ENCODE peak calls at places on chromosomes 16 and 17, in ten cellular contexts. One of them, this sample, is unnamed.

GRCh38 chr17:3904486-3904885 is 11.6 kb upstream of the CAMKK1 start:
- DNase-seq in A549: no peak
- DNase-seq in HCT116: no peak
- DNase-seq in gastrocnemius medialis: no peak
- DNase-seq in stomach: no peak
- DNase-seq in transverse colon: no peak
- DNase-seq in tibial nerve: no peak
- DNase-seq in adrenal gland: no peak
- DNase-seq in uterus: no peak
- DNase-seq in GM12878: no peak
- DNase-seq in this sample: no peak

GRCh38 chr17:1736348-1737281 is 6.1 kb upstream of the SERPINF2 start:
- DNase-seq in A549: peak; percentile 66
- DNase-seq in HCT116: no peak
- DNase-seq in gastrocnemius medialis: peak; percentile 54
- DNase-seq in stomach: peak; percentile 46
- DNase-seq in transverse colon: peak; percentile 52
- DNase-seq in tibial nerve: peak; percentile 49
- DNase-seq in adrenal gland: peak; percentile 87
- DNase-seq in uterus: peak; percentile 87
- DNase-seq in GM12878: no peak
- DNase-seq in this sample: peak; percentile 86

GRCh38 chr16:57264950-57265371 is 19.5 kb downstream of the PLLP start:
- DNase-seq in A549: no peak
- DNase-seq in HCT116: no peak
- DNase-seq in gastrocnemius medialis: no peak
- DNase-seq in stomach: peak; percentile 94
- DNase-seq in transverse colon: peak; percentile 72
- DNase-seq in tibial nerve: no peak
- DNase-seq in adrenal gland: no peak
- DNase-seq in uterus: no peak
- DNase-seq in GM12878: no peak
- DNase-seq in this sample: peak; percentile 69

GRCh38 chr17:62319846-62320245 is 60.5 kb upstream of the EFCAB3 start:
- DNase-seq in A549: no peak
- DNase-seq in HCT116: no peak
- DNase-seq in gastrocnemius medialis: no peak
- DNase-seq in stomach: no peak
- DNase-seq in transverse colon: no peak
- DNase-seq in tibial nerve: no peak
- DNase-seq in adrenal gland: no peak
- DNase-seq in uterus: no peak
- DNase-seq in GM12878: no peak
- DNase-seq in this sample: no peak

GRCh38 chr17:63434951-63435571 is 11.0 kb downstream of the CYB561 start:
- DNase-seq in A549: peak; percentile 62
- DNase-seq in HCT116: peak; percentile 37
- DNase-seq in gastrocnemius medialis: peak; percentile 41
- DNase-seq in stomach: peak; percentile 96
- DNase-seq in transverse colon: peak; percentile 83
- DNase-seq in tibial nerve: no peak
- DNase-seq in adrenal gland: peak; percentile 94
- DNase-seq in uterus: peak; percentile 50
- DNase-seq in GM12878: no peak
- DNase-seq in this sample: no peak

GRCh38 chr16:56368545-56368944 is 56.8 kb downstream of the AMFR start:
- DNase-seq in A549: no peak
- DNase-seq in HCT116: no peak
- DNase-seq in gastrocnemius medialis: no peak
- DNase-seq in stomach: no peak
- DNase-seq in transverse colon: no peak
- DNase-seq in tibial nerve: no peak
- DNase-seq in adrenal gland: no peak
- DNase-seq in uterus: no peak
- DNase-seq in GM12878: no peak
- DNase-seq in this sample: no peak

GRCh38 chr16:4653981-4654380 is 29.4 kb downstream of the MGRN1 start:
- DNase-seq in A549: peak; percentile 54
- DNase-seq in HCT116: no peak
- DNase-seq in gastrocnemius medialis: no peak
- DNase-seq in stomach: peak; percentile 95
- DNase-seq in transverse colon: peak; percentile 77
- DNase-seq in tibial nerve: no peak
- DNase-seq in adrenal gland: peak; percentile 50
- DNase-seq in uterus: no peak
- DNase-seq in GM12878: no peak
- DNase-seq in this sample: no peak

GRCh38 chr16:17359778-17360177 is 111.0 kb downstream of the XYLT1 start:
- DNase-seq in A549: no peak
- DNase-seq in HCT116: no peak
- DNase-seq in gastrocnemius medialis: no peak
- DNase-seq in stomach: no peak
- DNase-seq in transverse colon: no peak
- DNase-seq in tibial nerve: no peak
- DNase-seq in adrenal gland: no peak
- DNase-seq in uterus: no peak
- DNase-seq in GM12878: no peak
- DNase-seq in this sample: peak; percentile 64

GRCh38 chr16:29978081-29978480 is 4.4 kb downstream of the TAOK2 start:
- DNase-seq in A549: no peak
- DNase-seq in HCT116: no peak
- DNase-seq in gastrocnemius medialis: no peak
- DNase-seq in stomach: no peak
- DNase-seq in transverse colon: no peak
- DNase-seq in tibial nerve: no peak
- DNase-seq in adrenal gland: no peak
- DNase-seq in uterus: no peak
- DNase-seq in GM12878: no peak
- DNase-seq in this sample: no peak

GRCh38 chr16:29975811-29976511 is 2.3 kb downstream of the TAOK2 start:
- DNase-seq in A549: no peak
- DNase-seq in HCT116: no peak
- DNase-seq in gastrocnemius medialis: no peak
- DNase-seq in stomach: no peak
- DNase-seq in transverse colon: no peak
- DNase-seq in tibial nerve: no peak
- DNase-seq in adrenal gland: no peak
- DNase-seq in uterus: no peak
- DNase-seq in GM12878: no peak
- DNase-seq in this sample: no peak

GRCh38 chr16:29978564-29979270 is 5.0 kb downstream of the TAOK2 start:
- DNase-seq in A549: no peak
- DNase-seq in HCT116: no peak
- DNase-seq in gastrocnemius medialis: no peak
- DNase-seq in stomach: no peak
- DNase-seq in transverse colon: no peak
- DNase-seq in tibial nerve: no peak
- DNase-seq in adrenal gland: no peak
- DNase-seq in uterus: peak; percentile 1
- DNase-seq in GM12878: no peak
- DNase-seq in this sample: no peak

GRCh38 chr16:29975134-29975538 is 1.5 kb downstream of the TAOK2 start:
- DNase-seq in A549: no peak
- DNase-seq in HCT116: no peak
- DNase-seq in gastrocnemius medialis: no peak
- DNase-seq in stomach: no peak
- DNase-seq in transverse colon: no peak
- DNase-seq in tibial nerve: no peak
- DNase-seq in adrenal gland: no peak
- DNase-seq in uterus: no peak
- DNase-seq in GM12878: no peak
- DNase-seq in this sample: no peak

DNA sequence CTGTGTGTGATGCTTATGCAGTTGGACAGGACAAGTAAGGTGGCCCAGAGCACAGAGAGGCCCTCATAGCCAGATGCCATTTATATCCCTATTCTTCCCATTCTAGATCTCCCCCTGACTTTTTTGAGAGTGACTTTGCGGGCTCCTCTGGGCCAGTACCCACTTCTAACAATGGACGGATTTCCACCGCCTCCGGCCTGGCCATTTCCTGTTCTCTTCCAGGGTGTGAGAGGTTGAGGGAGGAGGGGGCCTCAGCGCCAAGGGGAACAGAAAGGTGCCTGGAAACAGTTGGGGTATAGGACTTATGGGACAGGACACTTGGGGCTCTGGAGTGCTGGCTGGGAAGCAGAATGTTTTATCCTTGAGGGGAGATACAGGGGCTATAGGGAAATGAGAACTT is 3.4 kb downstream of the TAOK2 start:
- DNase-seq in A549: no peak
- DNase-seq in HCT116: no peak
- DNase-seq in gastrocnemius medialis: no peak
- DNase-seq in stomach: no peak
- DNase-seq in transverse colon: no peak
- DNase-seq in tibial nerve: no peak
- DNase-seq in adrenal gland: no peak
- DNase-seq in uterus: no peak
- DNase-seq in GM12878: no peak
- DNase-seq in this sample: no peak
- TF ChIP-seq POLR2A in A549: no peak
- TF ChIP-seq POLR2A in HCT116: no peak
- TF ChIP-seq POLR2A in gastrocnemius medialis: no peak
- TF ChIP-seq POLR2A in stomach: no peak
- TF ChIP-seq POLR2A in transverse colon: no peak
- TF ChIP-seq POLR2A in tibial nerve: no peak
- TF ChIP-seq POLR2A in adrenal gland: no peak
- TF ChIP-seq POLR2A in uterus: no peak
- TF ChIP-seq POLR2A in GM12878: no peak
- TF ChIP-seq POLR2A in this sample: no peak

DNA sequence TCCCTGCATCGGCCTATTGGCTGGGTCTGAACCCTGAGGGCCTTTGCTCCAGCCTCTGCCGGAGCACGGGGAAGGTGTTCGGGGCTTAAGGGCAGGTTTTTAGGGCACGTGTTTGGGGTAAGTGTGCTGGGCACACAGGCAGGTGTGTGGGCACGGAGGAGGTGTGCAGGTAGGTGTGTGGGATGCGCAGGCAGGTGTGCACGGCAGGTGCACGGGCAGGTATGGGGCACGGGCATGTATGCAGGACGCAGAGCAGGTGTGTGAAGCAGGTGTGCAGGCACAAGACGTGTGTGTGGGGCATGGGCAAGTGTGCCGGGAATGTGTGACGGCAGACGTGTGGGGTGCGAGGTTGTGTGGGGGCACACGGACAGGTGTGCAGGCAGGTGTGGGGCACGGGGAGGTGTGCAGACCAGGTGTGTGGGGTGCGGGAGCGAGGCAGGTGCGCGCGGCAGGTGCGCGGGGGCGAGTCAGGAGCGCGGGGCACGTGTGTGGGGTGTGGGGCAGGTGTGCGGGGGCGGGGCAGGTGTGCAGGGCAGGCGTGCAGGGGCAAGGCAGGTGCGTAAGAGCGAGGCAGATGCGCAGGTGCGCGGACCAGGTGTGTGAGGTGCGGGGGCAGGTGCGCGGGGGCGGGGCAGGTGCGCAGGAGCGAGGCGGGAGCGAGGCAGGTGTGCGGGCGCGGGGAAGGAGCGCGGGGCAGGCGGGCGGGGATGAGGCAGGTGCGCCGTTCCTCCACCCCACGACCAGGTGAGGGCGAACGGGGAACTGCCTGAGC is 28.6 kb upstream of the METRNL start:
- DNase-seq in A549: no peak
- DNase-seq in HCT116: no peak
- DNase-seq in gastrocnemius medialis: no peak
- DNase-seq in stomach: no peak
- DNase-seq in transverse colon: peak; percentile 73
- DNase-seq in tibial nerve: no peak
- DNase-seq in adrenal gland: no peak
- DNase-seq in uterus: no peak
- DNase-seq in GM12878: no peak
- DNase-seq in this sample: no peak
- H3K4me1 ChIP-seq in A549: peaks cover 26% of the 10 kb centered on the region
- H3K4me1 ChIP-seq in HCT116: peaks cover 35% of the 10 kb centered on the region
- H3K4me1 ChIP-seq in gastrocnemius medialis: peaks cover 9% of the 10 kb centered on the region
- H3K4me1 ChIP-seq in stomach: peaks cover 40% of the 10 kb centered on the region
- H3K4me1 ChIP-seq in transverse colon: peaks cover 9% of the 10 kb centered on the region
- H3K4me1 ChIP-seq in tibial nerve: peaks cover 9% of the 10 kb centered on the region
- H3K4me1 ChIP-seq in adrenal gland: peaks cover 9% of the 10 kb centered on the region
- H3K4me1 ChIP-seq in uterus: peaks cover 1% of the 10 kb centered on the region
- H3K4me1 ChIP-seq in GM12878: no peaks in the 10 kb centered on the region
- H3K4me1 ChIP-seq in this sample: peaks cover 74% of the 10 kb centered on the region

DNA sequence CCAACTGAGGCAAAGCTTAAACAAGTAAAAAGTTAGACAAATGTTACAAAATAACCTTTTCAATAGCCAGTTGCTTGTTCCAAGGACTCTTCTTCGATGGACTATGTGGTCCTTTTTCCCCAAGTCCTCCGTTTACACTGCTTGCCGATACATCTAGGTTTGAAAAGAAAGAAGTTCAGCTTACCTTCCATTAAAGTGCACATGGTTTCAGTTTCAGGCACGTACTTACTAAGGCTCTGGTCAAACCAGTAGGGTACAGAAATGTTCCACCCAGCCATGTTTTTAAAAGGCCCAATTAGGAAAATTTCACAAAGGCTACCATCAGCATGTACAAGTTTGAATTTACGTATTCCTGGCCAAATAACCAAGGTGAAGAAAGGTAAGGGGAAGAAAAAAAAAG is 2.1 kb downstream of the SRSF2 start:
- DNase-seq in A549: peak; percentile 40
- DNase-seq in HCT116: no peak
- DNase-seq in gastrocnemius medialis: no peak
- DNase-seq in stomach: no peak
- DNase-seq in transverse colon: no peak
- DNase-seq in tibial nerve: no peak
- DNase-seq in adrenal gland: no peak
- DNase-seq in uterus: no peak
- DNase-seq in GM12878: no peak
- DNase-seq in this sample: no peak
- TF ChIP-seq POLR2A in A549: no peak
- TF ChIP-seq POLR2A in HCT116: no peak
- TF ChIP-seq POLR2A in gastrocnemius medialis: no peak
- TF ChIP-seq POLR2A in stomach: no peak
- TF ChIP-seq POLR2A in transverse colon: no peak
- TF ChIP-seq POLR2A in tibial nerve: no peak
- TF ChIP-seq POLR2A in adrenal gland: no peak
- TF ChIP-seq POLR2A in uterus: no peak
- TF ChIP-seq POLR2A in GM12878: peak; percentile 27
- TF ChIP-seq POLR2A in this sample: no peak

GRCh38 chr17:45287526-45288264 is 25.8 kb upstream of the SPATA32 start:
- DNase-seq in A549: no peak
- DNase-seq in HCT116: no peak
- DNase-seq in gastrocnemius medialis: no peak
- DNase-seq in stomach: no peak
- DNase-seq in transverse colon: no peak
- DNase-seq in tibial nerve: no peak
- DNase-seq in adrenal gland: peak; percentile 38
- DNase-seq in uterus: no peak
- DNase-seq in GM12878: no peak
- DNase-seq in this sample: no peak
- H3K4me1 ChIP-seq in A549: peaks cover 59% of the 10 kb centered on the region
- H3K4me1 ChIP-seq in HCT116: peaks cover under 1% of the 10 kb centered on the region
- H3K4me1 ChIP-seq in gastrocnemius medialis: peaks cover 82% of the 10 kb centered on the region
- H3K4me1 ChIP-seq in stomach: peaks cover 60% of the 10 kb centered on the region
- H3K4me1 ChIP-seq in transverse colon: peaks cover 55% of the 10 kb centered on the region
- H3K4me1 ChIP-seq in tibial nerve: peaks cover 15% of the 10 kb centered on the region
- H3K4me1 ChIP-seq in adrenal gland: peaks cover 14% of the 10 kb centered on the region
- H3K4me1 ChIP-seq in uterus: peaks cover 3% of the 10 kb centered on the region
- H3K4me1 ChIP-seq in GM12878: peaks cover 26% of the 10 kb centered on the region
- H3K4me1 ChIP-seq in this sample: peaks cover 32% of the 10 kb centered on the region

GRCh38 chr16:85573696-85574641 is 39.2 kb upstream of the GSE1 start:
- DNase-seq in A549: no peak
- DNase-seq in HCT116: no peak
- DNase-seq in gastrocnemius medialis: no peak
- DNase-seq in stomach: no peak
- DNase-seq in transverse colon: no peak
- DNase-seq in tibial nerve: no peak
- DNase-seq in adrenal gland: peak; percentile 33
- DNase-seq in uterus: peak; percentile 78
- DNase-seq in GM12878: no peak
- DNase-seq in this sample: no peak
- TF ChIP-seq POLR2A in A549: no peak
- TF ChIP-seq POLR2A in HCT116: no peak
- TF ChIP-seq POLR2A in gastrocnemius medialis: no peak
- TF ChIP-seq POLR2A in stomach: no peak
- TF ChIP-seq POLR2A in transverse colon: no peak
- TF ChIP-seq POLR2A in tibial nerve: no peak
- TF ChIP-seq POLR2A in adrenal gland: no peak
- TF ChIP-seq POLR2A in uterus: no peak
- TF ChIP-seq POLR2A in GM12878: no peak
- TF ChIP-seq POLR2A in this sample: no peak